ENCODE peak calls at places on chromosomes 12 and 14, in four cellular contexts. Y is cardiac fibroblast, B is left ventricle myocardium inferior, P is ovary. J is an unnamed sample.

GRCh38 chr12:124487065-124487833 is 80.2 kb downstream of the NCOR2 start:
- DNase-seq in B (peak; percentile 61), Y (peak; percentile 45), P (peak; percentile 69), J (no peak)

GRCh38 chr12:25250744-25251730 is at the start of gene KRAS:
- DNase-seq in P (peak; percentile 97), B (peak; percentile 98), Y (peak; percentile 99), J (peak; percentile 96)

GRCh38 chr12:6532927-6533652 is 1.2 kb upstream of the GAPDH start:
- DNase-seq in P (peak; percentile 74), Y (peak; percentile 67), B (peak; percentile 80), J (peak; percentile 53)

GRCh38 chr12:117058442-117059072 is 40.7 kb downstream of the TESC start:
- DNase-seq in P (no peak), Y (no peak), B (no peak), J (no peak)

GRCh38 chr14:102215522-102216250 is 76.0 kb downstream of the WDR20 start:
- DNase-seq in B (peak; percentile 51), P (no peak), Y (no peak), J (peak; percentile 42)

GRCh38 chr12:96035283-96036236 is at the start of gene LTA4H:
- DNase-seq in Y (peak; percentile 99), P (peak; percentile 97), B (peak; percentile 95), J (peak; percentile 98)

GRCh38 chr12:11652351-11653040 is 3.0 kb downstream of the ETV6 start:
- DNase-seq in Y (peak; percentile 53), B (no peak), P (no peak), J (peak; percentile 76)

GRCh38 chr14:68297871-68298468 is 478.4 kb downstream of the RAD51B start:
- DNase-seq in B (no peak), P (no peak), Y (peak; percentile 72), J (peak; percentile 37)

GRCh38 chr12:8692573-8692972 is 5.2 kb upstream of the RIMKLB start:
- DNase-seq in B (no peak), P (peak; percentile 66), Y (peak; percentile 79), J (peak; percentile 15)

GRCh38 chr14:58098507-58098906 is 53.5 kb downstream of the ARMH4 start:
- DNase-seq in P (no peak), B (no peak), Y (no peak), J (no peak)

GRCh38 chr12:122079532-122080081 is 1.1 kb downstream of the MLXIP start:
- DNase-seq in B (no peak), Y (no peak), P (peak; percentile 45), J (no peak)

GRCh38 chr12:62802981-62803380 is 132.0 kb downstream of the PPM1H start:
- DNase-seq in Y (no peak), B (no peak), P (no peak), J (no peak)
- TF ChIP-seq CTCF in Y (no peak), B (no peak), P (no peak), J (no peak)

GRCh38 chr12:40565029-40565633 is 127.1 kb upstream of the CNTN1 start:
- DNase-seq in B (no peak), Y (no peak), P (no peak), J (no peak)

GRCh38 chr12:40559865-40560264 is 132.4 kb upstream of the CNTN1 start:
- DNase-seq in P (no peak), Y (no peak), B (no peak), J (no peak)

GRCh38 chr12:40560848-40561247 is 131.4 kb upstream of the CNTN1 start:
- DNase-seq in P (no peak), B (no peak), Y (no peak), J (no peak)

GRCh38 chr12:40557980-40558379 is 134.3 kb upstream of the CNTN1 start:
- DNase-seq in Y (no peak), P (no peak), B (no peak), J (no peak)

DNA sequence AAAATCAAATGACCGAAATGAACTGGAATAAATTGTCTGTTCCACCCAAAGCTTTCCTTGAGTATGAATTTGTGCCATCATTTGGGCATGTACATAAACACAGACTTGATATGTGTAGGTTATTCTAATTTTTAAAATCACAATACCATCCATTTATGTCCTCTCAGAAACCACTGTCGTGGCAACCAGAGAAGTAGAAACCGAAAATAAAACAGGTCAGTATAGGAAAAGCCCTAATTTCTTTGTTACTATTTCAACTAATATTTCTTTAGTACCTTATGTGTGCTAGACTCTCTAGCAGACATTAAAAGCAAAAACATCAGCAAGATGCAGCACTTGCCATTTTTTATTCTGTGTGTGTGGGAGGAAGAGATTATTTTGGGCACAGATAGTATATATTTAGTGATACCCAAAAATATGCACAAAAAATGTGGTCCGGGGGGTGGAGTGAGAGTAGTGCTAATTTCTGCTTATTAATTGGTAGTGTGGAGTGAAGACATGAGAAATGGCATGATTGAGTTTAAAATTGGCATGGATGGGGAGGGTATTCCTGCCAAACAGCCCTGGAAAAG is 130.8 kb upstream of the CNTN1 start:
- DNase-seq in P (no peak), B (no peak), Y (no peak), J (no peak)
- H3K4me3 ChIP-seq in P (no peak overlapping the region), B (no peak overlapping the region), Y (no peak overlapping the region), J (no peak overlapping the region)

DNA sequence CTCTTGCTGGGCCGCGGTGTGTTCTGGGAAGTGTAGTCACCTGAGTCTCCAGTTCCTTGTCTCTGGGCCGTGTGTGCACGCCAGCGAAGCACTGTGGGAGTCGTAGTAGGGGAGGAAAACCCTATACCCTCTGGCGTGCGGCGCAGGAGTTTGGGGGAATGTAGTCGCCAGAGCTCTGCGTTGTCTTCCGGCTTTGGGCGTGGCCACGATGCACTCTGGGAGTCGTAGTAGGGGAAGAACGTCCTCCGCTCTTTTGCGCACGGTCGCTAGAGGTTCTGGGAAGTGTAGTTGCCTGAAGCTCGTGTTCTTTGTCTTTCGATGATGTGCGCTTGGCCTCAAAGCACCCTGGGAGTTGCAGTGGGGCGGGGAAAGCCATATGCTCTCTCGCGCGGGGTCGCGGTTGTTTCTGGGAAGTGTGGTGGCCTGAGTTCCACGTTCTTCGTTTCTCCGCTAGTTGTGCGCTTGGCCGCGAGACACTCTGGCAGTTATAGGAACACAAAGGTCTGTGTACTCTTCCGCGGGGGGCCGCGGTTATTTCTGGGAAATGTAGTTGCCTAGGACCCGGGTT is 588 bp upstream of the ZNF140 start:
- DNase-seq in B (peak; percentile 98), P (peak; percentile 98), Y (peak; percentile 100), J (peak; percentile 99)
- TF ChIP-seq CTCF in B (no peak), P (no peak), Y (no peak), J (no peak)

GRCh38 chr14:33682746-33683145 is 268.1 kb downstream of the EGLN3 start:
- DNase-seq in B (peak; percentile 63), Y (peak; percentile 98), P (peak; percentile 89), J (peak; percentile 98)
- H3K4me3 ChIP-seq in B (no peak overlapping the region), Y (no peak overlapping the region), P (no peak overlapping the region), J (no peak overlapping the region)

GRCh38 chr12:126752021-126752420 is 1514.9 kb upstream of the TMEM132C start:
- DNase-seq in B (no peak), Y (no peak), P (no peak), J (no peak)

GRCh38 chr12:126742326-126742725 is 1524.6 kb upstream of the TMEM132C start:
- DNase-seq in B (no peak), Y (no peak), P (no peak), J (no peak)

GRCh38 chr12:126747530-126748149 is 1519.3 kb upstream of the TMEM132C start:
- DNase-seq in B (peak; percentile 42), Y (peak; percentile 6), P (no peak), J (peak; percentile 16)
- TF ChIP-seq CTCF in B (peak; percentile 95), Y (peak; percentile 80), P (no peak), J (peak; percentile 64)

GRCh38 chr12:53754633-53755261 is 3.0 kb upstream of the CISTR start:
- DNase-seq in Y (peak; percentile 65), P (no peak), B (no peak), J (peak; percentile 66)
- H3K4me3 ChIP-seq in Y (no peak overlapping the region), P (no peak overlapping the region), B (no peak overlapping the region), J (no peak overlapping the region)